ENCODE peak calls at places on chromosomes 4 and X, in seven cellular contexts. J, Z, X, G, K, D and W are unnamed samples. For H3K36me3 and H3K27me3, the result is how much of the 10 kb centered on the place peaks cover.

GRCh38 chr4:75685546-75686189 is 12.5 kb upstream of the G3BP2 start:
- DNase-seq in J (no peak), Z (no peak), X (no peak), G (no peak), K (no peak), D (no peak), W (no peak)

GRCh38 chr4:174136013-174136412 is 147.5 kb downstream of the FBXO8 start:
- DNase-seq in J (no peak), Z (no peak), X (peak), G (no peak), K (no peak), D (peak), W (no peak)

GRCh38 chr4:138938371-138938699 is 77.2 kb upstream of the NOCT start:
- DNase-seq in J (no peak), Z (peak), X (peak), G (peak), K (no peak), D (peak), W (peak)

GRCh38 chr4:52824603-52825310 is 37.4 kb upstream of the RASL11B start:
- DNase-seq in J (no peak), Z (peak), X (peak), G (peak), K (no peak), D (peak), W (no peak)

GRCh38 chrX:18424482-18425198 is 768 bp upstream of the CDKL5 start:
- DNase-seq in J (peak), Z (peak), X (peak), G (peak), K (peak), D (peak), W (peak)

GRCh38 chr4:36399762-36400353 is 118.4 kb downstream of the DTHD1 start:
- DNase-seq in J (no peak), Z (peak), X (peak), G (no peak), K (peak), D (no peak), W (no peak)

GRCh38 chr4:180898305-180898704 is 1344.9 kb upstream of the TENM3 start:
- DNase-seq in J (no peak), Z (no peak), X (no peak), G (no peak), K (no peak), D (no peak), W (no peak)

GRCh38 chrX:37993857-37994619 is 12.3 kb upstream of the SYTL5 start:
- DNase-seq in J (no peak), Z (no peak), X (peak), G (no peak), K (peak), D (peak), W (peak)

GRCh38 chr4:60657041-60657440 is 543.1 kb upstream of the ADGRL3 start:
- DNase-seq in J (no peak), Z (no peak), X (no peak), G (peak), K (no peak), D (peak), W (no peak)

GRCh38 chr4:152537881-152538280 is 2.0 kb upstream of the FBXW7 start:
- DNase-seq in J (no peak), Z (no peak), X (no peak), G (no peak), K (no peak), D (no peak), W (no peak)

GRCh38 chr4:182531555-182532162 is 288.5 kb downstream of the TENM3 start:
- DNase-seq in J (no peak), Z (peak), X (no peak), G (peak), K (no peak), D (no peak), W (no peak)

GRCh38 chrX:130552444-130553073 is 150.8 kb downstream of the RBMX2 start:
- DNase-seq in J (no peak), Z (no peak), X (no peak), G (no peak), K (no peak), D (no peak), W (no peak)

GRCh38 chr4:113145519-113146291 is 96.3 kb downstream of the ANK2 start:
- DNase-seq in J (peak), Z (no peak), X (peak), G (no peak), K (no peak), D (peak), W (peak)

GRCh38 chrX:6965729-6966128 is 181.8 kb upstream of the STS start:
- DNase-seq in J (no peak), Z (no peak), X (no peak), G (no peak), K (no peak), D (no peak), W (no peak)

GRCh38 chrX:118239471-118239870 is 106.4 kb upstream of the WDR44 start:
- DNase-seq in J (no peak), Z (peak), X (no peak), G (peak), K (no peak), D (no peak), W (no peak)

GRCh38 chrX:17359500-17359899 is 15.5 kb upstream of the NHS start:
- DNase-seq in J (no peak), Z (peak), X (no peak), G (no peak), K (no peak), D (no peak), W (no peak)

GRCh38 chr4:54082168-54082567 is 17.8 kb upstream of the CHIC2 start:
- DNase-seq in J (no peak), Z (peak), X (no peak), G (peak), K (no peak), D (no peak), W (no peak)

GRCh38 chr4:145938618-145939177 is at the start of gene ZNF827:
- DNase-seq in J (peak), Z (peak), X (peak), G (peak), K (peak), D (peak), W (peak)

GRCh38 chr4:181202249-181202648 is 1041.0 kb upstream of the TENM3 start:
- DNase-seq in J (no peak), Z (no peak), X (no peak), G (no peak), K (no peak), D (no peak), W (no peak)

GRCh38 chr4:76714226-76714625 is 183.7 kb downstream of the SOWAHB start:
- DNase-seq in J (no peak), Z (no peak), X (no peak), G (no peak), K (no peak), D (no peak), W (no peak)

GRCh38 chr4:174663254-174663653 is 141.0 kb upstream of the HPGD start:
- DNase-seq in J (no peak), Z (peak), X (no peak), G (peak), K (no peak), D (no peak), W (no peak)

GRCh38 chr4:82044141-82044993 is 329.4 kb downstream of the HNRNPD start:
- DNase-seq in J (peak), Z (peak), X (peak), G (peak), K (no peak), D (peak), W (peak)

GRCh38 chrX:131577999-131578734 is 34.3 kb downstream of the OR13H1 start:
- DNase-seq in J (no peak), Z (no peak), X (peak), G (no peak), K (no peak), D (peak), W (no peak)
- H3K4me3 ChIP-seq in J (no peak), Z (no peak), X (peak), G (no peak), K (no peak), D (no peak), W (peak)

GRCh38 chrX:152847281-152847680 is 16.4 kb downstream of the NSDHL start:
- DNase-seq in J (no peak), Z (no peak), X (no peak), G (no peak), K (no peak), D (no peak), W (no peak)
- H3K36me3 ChIP-seq in J (under half), Z (under half), X (under half), G (under half), K (under half), D (under half), W (under half)

DNA sequence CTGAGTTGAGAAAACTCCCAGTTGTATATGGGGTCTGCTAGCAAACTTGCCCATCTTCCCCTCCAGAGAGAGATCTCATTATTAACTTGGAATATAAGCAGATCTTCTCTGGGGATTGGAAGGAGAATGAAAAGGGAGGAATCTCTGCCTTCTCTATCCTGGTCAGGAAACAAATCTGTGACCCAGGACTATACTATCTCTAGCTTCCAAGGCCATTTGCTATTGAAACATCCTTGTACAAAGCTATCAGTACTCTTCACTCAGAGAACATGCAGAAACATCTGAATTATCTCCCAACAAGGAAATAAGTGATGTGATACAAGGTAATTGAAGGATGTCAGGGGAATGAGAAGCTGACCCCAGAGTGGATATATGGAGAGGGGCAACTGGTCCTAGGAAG is 183.8 kb downstream of the FRMPD4 start:
- DNase-seq in J (no peak), Z (no peak), X (no peak), G (no peak), K (no peak), D (no peak), W (no peak)
- H3K27me3 ChIP-seq in J (under half), Z (under half), X (under half), G (under half), K (under half), D (under half), W (under half)

GRCh38 chr4:929970-930625 is 2.0 kb downstream of the GAK start:
- DNase-seq in J (no peak), Z (no peak), X (no peak), G (peak), K (no peak), D (no peak), W (peak)
- H3K4me3 ChIP-seq in J (no peak), Z (peak), X (no peak), G (no peak), K (no peak), D (no peak), W (no peak)

GRCh38 chr4:185351691-185352090 is 44.0 kb downstream of the LRP2BP start:
- DNase-seq in J (no peak), Z (no peak), X (no peak), G (no peak), K (no peak), D (no peak), W (no peak)

GRCh38 chr4:185357733-185358440 is 37.8 kb downstream of the LRP2BP start:
- DNase-seq in J (no peak), Z (no peak), X (no peak), G (no peak), K (no peak), D (no peak), W (no peak)

GRCh38 chr4:185352202-185352601 is 43.5 kb downstream of the LRP2BP start:
- DNase-seq in J (no peak), Z (no peak), X (no peak), G (no peak), K (no peak), D (no peak), W (no peak)

GRCh38 chr4:185357220-185357619 is 38.5 kb downstream of the LRP2BP start:
- DNase-seq in J (no peak), Z (no peak), X (no peak), G (no peak), K (no peak), D (no peak), W (no peak)

GRCh38 chr4:185352741-185353140 is 43.0 kb downstream of the LRP2BP start:
- DNase-seq in J (no peak), Z (no peak), X (no peak), G (no peak), K (no peak), D (no peak), W (no peak)
- H3K36me3 ChIP-seq in J (under half), Z (under half), X (under half), G (under half), K (under half), D (under half), W (under half)

GRCh38 chr4:4857001-4857808 is 2.3 kb upstream of the MSX1 start:
- DNase-seq in J (no peak), Z (no peak), X (no peak), G (no peak), K (no peak), D (peak), W (no peak)

GRCh38 chr4:4859799-4860380 is 425 bp downstream of the MSX1 start:
- DNase-seq in J (no peak), Z (no peak), X (peak), G (no peak), K (no peak), D (no peak), W (peak)

GRCh38 chr4:4857809-4858508 is 1.5 kb upstream of the MSX1 start:
- DNase-seq in J (peak), Z (no peak), X (peak), G (no peak), K (no peak), D (peak), W (peak)

GRCh38 chr4:4859010-4859798 is at the start of gene MSX1:
- DNase-seq in J (peak), Z (peak), X (peak), G (peak), K (no peak), D (peak), W (peak)

DNA sequence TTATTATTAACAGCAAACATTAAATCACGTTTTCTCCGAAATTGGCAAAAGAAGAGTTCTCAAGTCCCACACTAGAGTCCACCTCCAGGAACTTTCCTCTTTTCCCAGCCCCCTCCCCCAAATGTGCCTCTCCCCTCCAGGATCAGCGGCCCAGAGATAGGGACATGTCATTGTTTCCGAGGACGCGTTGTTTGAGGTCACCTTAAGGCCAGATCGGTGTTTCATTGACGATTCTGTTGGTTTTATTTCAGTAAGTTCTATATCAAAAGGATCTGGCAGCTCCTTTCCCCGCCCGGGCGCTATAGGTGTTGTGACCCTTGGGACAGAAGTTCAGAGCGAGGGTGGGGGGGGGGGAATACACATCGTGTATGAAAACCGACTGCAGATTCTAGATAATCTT is 938 bp upstream of the MSX1 start:
- DNase-seq in J (peak), Z (no peak), X (peak), G (no peak), K (no peak), D (peak), W (peak)
- H3K27me3 ChIP-seq in J (half or more), Z (under half), X (half or more), G (under half), K (half or more), D (under half), W (half or more)